ENCODE peak calls at places on chromosomes 4 and X, in seven cellular contexts. Y is B cell; P is heart left ventricle; B is CD8-positive, alpha-beta T cell; R is HTR-8/SVneo; Z is mesothelial cell of epicardium; A is OCI-M1. M is an unnamed sample.

GRCh38 chrX:9440116-9440844 is 24.6 kb upstream of the TBL1X start:
- DNase-seq in Y (no peak), P (no peak), B (no peak), R (no peak), Z (no peak), A (peak), M (no peak)

GRCh38 chr4:153207561-153207960 is 3.3 kb downstream of the TRIM2 start:
- DNase-seq in Y (no peak), P (peak), B (no peak), R (peak), Z (no peak), A (peak), M (no peak)

GRCh38 chrX:125289209-125289608 is 30.5 kb upstream of the TEX13C start:
- DNase-seq in Y (no peak), P (no peak), B (no peak), R (no peak), Z (no peak), A (no peak), M (no peak)

GRCh38 chr4:66465111-66465510 is 794.8 kb upstream of the EPHA5 start:
- DNase-seq in Y (no peak), P (no peak), B (no peak), R (no peak), Z (no peak), A (no peak), M (no peak)

GRCh38 chrX:73447311-73447794 is 500 bp downstream of the CDX4 start:
- DNase-seq in Y (no peak), P (no peak), B (no peak), R (no peak), Z (no peak), A (no peak), M (no peak)

GRCh38 chr4:95572304-95572991 is 23.7 kb upstream of the UNC5C start:
- DNase-seq in Y (no peak), P (peak), B (no peak), R (no peak), Z (no peak), A (peak), M (peak)

GRCh38 chrX:151970661-151971060 is 3.8 kb downstream of the GABRE start:
- DNase-seq in Y (no peak), P (peak), B (no peak), R (peak), Z (no peak), A (no peak), M (peak)

GRCh38 chr4:79763486-79764075 is 309.4 kb downstream of the ANTXR2 start:
- DNase-seq in Y (no peak), P (no peak), B (no peak), R (no peak), Z (no peak), A (no peak), M (no peak)

GRCh38 chr4:76948441-76949292 is 885 bp upstream of the SEPTIN11 start:
- DNase-seq in Y (peak), P (peak), B (peak), R (peak), Z (peak), A (peak), M (peak)

GRCh38 chr4:88600129-88600849 is 8.0 kb downstream of the HERC3 start:
- DNase-seq in Y (no peak), P (no peak), B (no peak), R (no peak), Z (no peak), A (peak), M (peak)

GRCh38 chrX:46840946-46841740 is 4.3 kb downstream of the RP2 start:
- DNase-seq in Y (no peak), P (peak), B (no peak), R (no peak), Z (no peak), A (no peak), M (peak)

GRCh38 chrX:51694254-51694653 is 11.6 kb upstream of the CENPVL2 start:
- DNase-seq in Y (no peak), P (no peak), B (no peak), R (no peak), Z (no peak), A (no peak), M (no peak)

GRCh38 chr4:165088366-165088765 is 24.3 kb downstream of the TMEM192 start:
- DNase-seq in Y (no peak), P (no peak), B (no peak), R (no peak), Z (no peak), A (no peak), M (no peak)

GRCh38 chr4:151675366-151676060 is 85.3 kb downstream of the GATB start:
- DNase-seq in Y (no peak), P (no peak), B (no peak), R (no peak), Z (no peak), A (no peak), M (no peak)

GRCh38 chr4:56909083-56909981 is 1.6 kb downstream of the REST start:
- DNase-seq in Y (peak), P (peak), B (peak), R (peak), Z (peak), A (peak), M (no peak)

GRCh38 chr4:64883087-64883926 is 474.1 kb upstream of the TECRL start:
- DNase-seq in Y (no peak), P (no peak), B (no peak), R (no peak), Z (no peak), A (no peak), M (no peak)

GRCh38 chrX:40318076-40318475 is 220.3 kb upstream of the BCOR start:
- DNase-seq in Y (no peak), P (no peak), B (no peak), R (no peak), Z (no peak), A (no peak), M (no peak)

GRCh38 chr4:57159866-57160265 is 49.7 kb upstream of the IGFBP7 start:
- DNase-seq in Y (no peak), P (no peak), B (no peak), R (no peak), Z (no peak), A (no peak), M (no peak)

M was measured in retinal pigment epithelial cell.